ENCODE peak calls at places on chromosomes 16 and 17, in eight cellular contexts. One of them, this sample, is unnamed.

GRCh38 chr17:67025216-67025792 is 19.1 kb upstream of the CACNG1 start:
- DNase-seq in ascending aorta: no peak
- DNase-seq in uterus: no peak
- DNase-seq in AG10803: no peak
- DNase-seq in lung: peak
- DNase-seq in heart left ventricle: no peak
- DNase-seq in GM06990: no peak
- DNase-seq in omental fat pad: no peak
- DNase-seq in this sample: no peak

GRCh38 chr16:48597563-48598392 is 12.2 kb downstream of the N4BP1 start:
- DNase-seq in lung: no peak
- DNase-seq in uterus: no peak
- DNase-seq in GM06990: no peak
- DNase-seq in AG10803: peak
- DNase-seq in ascending aorta: no peak
- DNase-seq in heart left ventricle: no peak
- DNase-seq in omental fat pad: no peak
- DNase-seq in this sample: peak

GRCh38 chr17:55549140-55549539 is 37.9 kb upstream of the SMIM36 start:
- DNase-seq in lung: no peak
- DNase-seq in uterus: no peak
- DNase-seq in GM06990: no peak
- DNase-seq in omental fat pad: no peak
- DNase-seq in heart left ventricle: no peak
- DNase-seq in AG10803: peak
- DNase-seq in ascending aorta: no peak
- DNase-seq in this sample: peak

GRCh38 chr16:11632455-11632921 is 35.8 kb upstream of the SNN start:
- DNase-seq in AG10803: peak
- DNase-seq in ascending aorta: no peak
- DNase-seq in heart left ventricle: peak
- DNase-seq in GM06990: no peak
- DNase-seq in omental fat pad: no peak
- DNase-seq in lung: no peak
- DNase-seq in uterus: peak
- DNase-seq in this sample: peak

GRCh38 chr17:35368086-35368824 is 5.2 kb downstream of the SLFN11 start:
- DNase-seq in AG10803: no peak
- DNase-seq in ascending aorta: no peak
- DNase-seq in heart left ventricle: no peak
- DNase-seq in lung: no peak
- DNase-seq in omental fat pad: no peak
- DNase-seq in GM06990: peak
- DNase-seq in uterus: no peak
- DNase-seq in this sample: peak

GRCh38 chr16:74573622-74574021 is 33.3 kb downstream of the GLG1 start:
- DNase-seq in heart left ventricle: no peak
- DNase-seq in ascending aorta: no peak
- DNase-seq in omental fat pad: no peak
- DNase-seq in AG10803: no peak
- DNase-seq in lung: no peak
- DNase-seq in uterus: no peak
- DNase-seq in GM06990: no peak
- DNase-seq in this sample: peak

GRCh38 chr17:36923814-36924221 is 13.5 kb upstream of the LHX1 start:
- DNase-seq in heart left ventricle: no peak
- DNase-seq in GM06990: no peak
- DNase-seq in omental fat pad: no peak
- DNase-seq in lung: no peak
- DNase-seq in AG10803: no peak
- DNase-seq in ascending aorta: no peak
- DNase-seq in uterus: no peak
- DNase-seq in this sample: no peak

GRCh38 chr17:72977768-72978417 is 114.6 kb downstream of the SLC39A11 start:
- DNase-seq in GM06990: no peak
- DNase-seq in heart left ventricle: no peak
- DNase-seq in omental fat pad: no peak
- DNase-seq in lung: no peak
- DNase-seq in uterus: no peak
- DNase-seq in AG10803: no peak
- DNase-seq in ascending aorta: no peak
- DNase-seq in this sample: peak

GRCh38 chr17:35243459-35244204 is 760 bp downstream of the SLFN5 start:
- DNase-seq in AG10803: peak
- DNase-seq in omental fat pad: peak
- DNase-seq in uterus: peak
- DNase-seq in heart left ventricle: peak
- DNase-seq in lung: peak
- DNase-seq in ascending aorta: peak
- DNase-seq in GM06990: no peak
- DNase-seq in this sample: peak

GRCh38 chr16:3595110-3595486 is 16.3 kb downstream of the SLX4 start:
- DNase-seq in ascending aorta: no peak
- DNase-seq in uterus: no peak
- DNase-seq in heart left ventricle: no peak
- DNase-seq in AG10803: no peak
- DNase-seq in lung: no peak
- DNase-seq in GM06990: no peak
- DNase-seq in omental fat pad: no peak
- DNase-seq in this sample: no peak

GRCh38 chr16:1536601-1537000 is 3.1 kb downstream of the TMEM204 start:
- DNase-seq in heart left ventricle: no peak
- DNase-seq in omental fat pad: no peak
- DNase-seq in uterus: no peak
- DNase-seq in lung: no peak
- DNase-seq in AG10803: no peak
- DNase-seq in GM06990: no peak
- DNase-seq in ascending aorta: no peak
- DNase-seq in this sample: no peak

GRCh38 chr17:14616508-14616907 is 315.6 kb downstream of the HS3ST3B1 start:
- DNase-seq in heart left ventricle: no peak
- DNase-seq in omental fat pad: no peak
- DNase-seq in ascending aorta: no peak
- DNase-seq in AG10803: peak
- DNase-seq in GM06990: no peak
- DNase-seq in uterus: no peak
- DNase-seq in lung: no peak
- DNase-seq in this sample: no peak

GRCh38 chr16:85665929-85666328 is 22.8 kb downstream of the GINS2 start:
- DNase-seq in lung: no peak
- DNase-seq in heart left ventricle: no peak
- DNase-seq in uterus: no peak
- DNase-seq in AG10803: no peak
- DNase-seq in GM06990: no peak
- DNase-seq in omental fat pad: no peak
- DNase-seq in ascending aorta: no peak
- DNase-seq in this sample: no peak

GRCh38 chr16:47028767-47029377 is 55.4 kb upstream of the DNAJA2 start:
- DNase-seq in ascending aorta: no peak
- DNase-seq in lung: no peak
- DNase-seq in AG10803: no peak
- DNase-seq in omental fat pad: no peak
- DNase-seq in uterus: no peak
- DNase-seq in GM06990: no peak
- DNase-seq in heart left ventricle: no peak
- DNase-seq in this sample: no peak

GRCh38 chr16:87963400-87963799 is 12.2 kb downstream of the BANP start:
- DNase-seq in AG10803: peak
- DNase-seq in uterus: no peak
- DNase-seq in heart left ventricle: peak
- DNase-seq in GM06990: no peak
- DNase-seq in ascending aorta: no peak
- DNase-seq in lung: no peak
- DNase-seq in omental fat pad: no peak
- DNase-seq in this sample: peak

GRCh38 chr16:83273504-83274173 is 534.1 kb upstream of the HSBP1 start:
- DNase-seq in lung: no peak
- DNase-seq in AG10803: no peak
- DNase-seq in GM06990: no peak
- DNase-seq in ascending aorta: no peak
- DNase-seq in heart left ventricle: no peak
- DNase-seq in uterus: no peak
- DNase-seq in omental fat pad: no peak
- DNase-seq in this sample: no peak

GRCh38 chr17:12519956-12520594 is 145.6 kb upstream of the MYOCD start:
- DNase-seq in omental fat pad: no peak
- DNase-seq in uterus: no peak
- DNase-seq in AG10803: peak
- DNase-seq in ascending aorta: no peak
- DNase-seq in lung: no peak
- DNase-seq in heart left ventricle: no peak
- DNase-seq in GM06990: no peak
- DNase-seq in this sample: no peak

GRCh38 chr17:33267279-33267790 is 25.8 kb downstream of the ASIC2 start:
- DNase-seq in uterus: no peak
- DNase-seq in heart left ventricle: no peak
- DNase-seq in AG10803: peak
- DNase-seq in lung: no peak
- DNase-seq in omental fat pad: no peak
- DNase-seq in ascending aorta: no peak
- DNase-seq in GM06990: no peak
- DNase-seq in this sample: peak

GRCh38 chr17:37884516-37884915 is 39.7 kb upstream of the TBC1D3K start:
- DNase-seq in heart left ventricle: no peak
- DNase-seq in GM06990: peak
- DNase-seq in uterus: no peak
- DNase-seq in AG10803: no peak
- DNase-seq in ascending aorta: no peak
- DNase-seq in omental fat pad: no peak
- DNase-seq in lung: no peak
- DNase-seq in this sample: no peak

GRCh38 chr16:10309271-10309932 is 76.5 kb upstream of the ATF7IP2 start:
- DNase-seq in ascending aorta: no peak
- DNase-seq in heart left ventricle: no peak
- DNase-seq in AG10803: no peak
- DNase-seq in uterus: no peak
- DNase-seq in lung: no peak
- DNase-seq in GM06990: no peak
- DNase-seq in omental fat pad: no peak
- DNase-seq in this sample: no peak

GRCh38 chr16:10305912-10306311 is 79.9 kb upstream of the ATF7IP2 start:
- DNase-seq in AG10803: no peak
- DNase-seq in uterus: no peak
- DNase-seq in GM06990: no peak
- DNase-seq in omental fat pad: no peak
- DNase-seq in lung: no peak
- DNase-seq in ascending aorta: no peak
- DNase-seq in heart left ventricle: no peak
- DNase-seq in this sample: no peak

GRCh38 chr16:10312784-10313724 is 72.8 kb upstream of the ATF7IP2 start:
- DNase-seq in AG10803: no peak
- DNase-seq in ascending aorta: no peak
- DNase-seq in heart left ventricle: no peak
- DNase-seq in GM06990: peak
- DNase-seq in lung: no peak
- DNase-seq in omental fat pad: no peak
- DNase-seq in uterus: no peak
- DNase-seq in this sample: no peak

GRCh38 chr16:10312023-10312422 is 73.8 kb upstream of the ATF7IP2 start:
- DNase-seq in omental fat pad: no peak
- DNase-seq in lung: no peak
- DNase-seq in heart left ventricle: no peak
- DNase-seq in AG10803: no peak
- DNase-seq in uterus: no peak
- DNase-seq in GM06990: no peak
- DNase-seq in ascending aorta: no peak
- DNase-seq in this sample: no peak

GRCh38 chr16:10308305-10309193 is 77.3 kb upstream of the ATF7IP2 start:
- DNase-seq in ascending aorta: no peak
- DNase-seq in lung: no peak
- DNase-seq in uterus: no peak
- DNase-seq in AG10803: no peak
- DNase-seq in omental fat pad: no peak
- DNase-seq in GM06990: peak
- DNase-seq in heart left ventricle: no peak
- DNase-seq in this sample: no peak
- TF ChIP-seq CTCF in ascending aorta: no peak
- TF ChIP-seq CTCF in lung: no peak
- TF ChIP-seq CTCF in uterus: no peak
- TF ChIP-seq CTCF in AG10803: no peak
- TF ChIP-seq CTCF in omental fat pad: no peak
- TF ChIP-seq CTCF in GM06990: no peak
- TF ChIP-seq CTCF in heart left ventricle: no peak
- TF ChIP-seq CTCF in this sample: no peak

GRCh38 chr17:76369804-76370203 is 14.6 kb upstream of the SPHK1 start:
- DNase-seq in omental fat pad: no peak
- DNase-seq in ascending aorta: no peak
- DNase-seq in uterus: no peak
- DNase-seq in lung: no peak
- DNase-seq in heart left ventricle: peak
- DNase-seq in GM06990: no peak
- DNase-seq in AG10803: no peak
- DNase-seq in this sample: no peak

GRCh38 chr17:76368545-76368944 is 14.8 kb upstream of the PRPSAP1 start:
- DNase-seq in omental fat pad: no peak
- DNase-seq in heart left ventricle: no peak
- DNase-seq in AG10803: peak
- DNase-seq in lung: no peak
- DNase-seq in uterus: no peak
- DNase-seq in GM06990: no peak
- DNase-seq in ascending aorta: no peak
- DNase-seq in this sample: peak

GRCh38 chr17:76371656-76372628 is 12.5 kb upstream of the SPHK1 start:
- DNase-seq in heart left ventricle: no peak
- DNase-seq in ascending aorta: no peak
- DNase-seq in omental fat pad: no peak
- DNase-seq in uterus: no peak
- DNase-seq in lung: no peak
- DNase-seq in GM06990: no peak
- DNase-seq in AG10803: peak
- DNase-seq in this sample: peak

GRCh38 chr17:76367647-76368046 is 13.9 kb upstream of the PRPSAP1 start:
- DNase-seq in GM06990: no peak
- DNase-seq in lung: no peak
- DNase-seq in AG10803: no peak
- DNase-seq in heart left ventricle: no peak
- DNase-seq in uterus: no peak
- DNase-seq in ascending aorta: no peak
- DNase-seq in omental fat pad: no peak
- DNase-seq in this sample: no peak

GRCh38 chr17:76370261-76370993 is 14.0 kb upstream of the SPHK1 start:
- DNase-seq in omental fat pad: no peak
- DNase-seq in uterus: peak
- DNase-seq in heart left ventricle: peak
- DNase-seq in AG10803: peak
- DNase-seq in GM06990: no peak
- DNase-seq in ascending aorta: peak
- DNase-seq in lung: peak
- DNase-seq in this sample: peak
- TF ChIP-seq CTCF in omental fat pad: peak
- TF ChIP-seq CTCF in uterus: peak
- TF ChIP-seq CTCF in heart left ventricle: peak
- TF ChIP-seq CTCF in AG10803: peak
- TF ChIP-seq CTCF in GM06990: peak
- TF ChIP-seq CTCF in ascending aorta: peak
- TF ChIP-seq CTCF in lung: peak
- TF ChIP-seq CTCF in this sample: peak

GRCh38 chr16:73329363-73330306 is 281.7 kb upstream of the ZFHX3 start:
- DNase-seq in omental fat pad: no peak
- DNase-seq in lung: no peak
- DNase-seq in heart left ventricle: no peak
- DNase-seq in AG10803: no peak
- DNase-seq in uterus: no peak
- DNase-seq in GM06990: no peak
- DNase-seq in ascending aorta: no peak
- DNase-seq in this sample: no peak
- TF ChIP-seq CTCF in omental fat pad: no peak
- TF ChIP-seq CTCF in lung: no peak
- TF ChIP-seq CTCF in heart left ventricle: no peak
- TF ChIP-seq CTCF in AG10803: no peak
- TF ChIP-seq CTCF in uterus: no peak
- TF ChIP-seq CTCF in GM06990: no peak
- TF ChIP-seq CTCF in ascending aorta: no peak
- TF ChIP-seq CTCF in this sample: no peak

GRCh38 chr17:4554997-4555799 is at the start of gene MYBBP1A:
- DNase-seq in omental fat pad: peak
- DNase-seq in lung: peak
- DNase-seq in uterus: peak
- DNase-seq in AG10803: peak
- DNase-seq in GM06990: peak
- DNase-seq in ascending aorta: peak
- DNase-seq in heart left ventricle: peak
- DNase-seq in this sample: peak
- TF ChIP-seq CTCF in omental fat pad: no peak
- TF ChIP-seq CTCF in lung: peak
- TF ChIP-seq CTCF in uterus: peak
- TF ChIP-seq CTCF in AG10803: peak
- TF ChIP-seq CTCF in GM06990: no peak
- TF ChIP-seq CTCF in ascending aorta: peak
- TF ChIP-seq CTCF in heart left ventricle: peak
- TF ChIP-seq CTCF in this sample: no peak